ENCODE peak calls at places on chromosome 6, in six cellular contexts. One of them, this sample, is unnamed.

GRCh38 chr6:112311950-112312547 is 35.1 kb upstream of the RFPL4B start:
- DNase-seq in upper lobe of right lung: no peak
- DNase-seq in A549: peak; percentile 7
- DNase-seq in BE2C: no peak
- DNase-seq in psoas muscle: no peak
- DNase-seq in Peyer's patch: no peak
- DNase-seq in this sample: no peak

GRCh38 chr6:42104095-42104806 is 38.2 kb downstream of the C6orf132 start:
- DNase-seq in upper lobe of right lung: peak; percentile 93
- DNase-seq in A549: no peak
- DNase-seq in BE2C: no peak
- DNase-seq in psoas muscle: peak; percentile 76
- DNase-seq in Peyer's patch: peak; percentile 87
- DNase-seq in this sample: peak; percentile 78

GRCh38 chr6:143579703-143580102 is 68.2 kb upstream of the FUCA2 start:
- DNase-seq in upper lobe of right lung: no peak
- DNase-seq in A549: no peak
- DNase-seq in BE2C: peak; percentile 39
- DNase-seq in psoas muscle: peak; percentile 66
- DNase-seq in Peyer's patch: no peak
- DNase-seq in this sample: no peak

GRCh38 chr6:150072201-150072600 is 3.3 kb upstream of the ULBP3 start:
- DNase-seq in upper lobe of right lung: peak; percentile 94
- DNase-seq in A549: peak; percentile 87
- DNase-seq in BE2C: peak; percentile 40
- DNase-seq in psoas muscle: peak; percentile 79
- DNase-seq in Peyer's patch: peak; percentile 94
- DNase-seq in this sample: no peak

GRCh38 chr6:145977881-145978280 is 13.7 kb upstream of the SHPRH start:
- DNase-seq in upper lobe of right lung: no peak
- DNase-seq in A549: no peak
- DNase-seq in BE2C: no peak
- DNase-seq in psoas muscle: no peak
- DNase-seq in Peyer's patch: no peak
- DNase-seq in this sample: no peak

GRCh38 chr6:71204741-71205140 is 83.9 kb upstream of the OGFRL1 start:
- DNase-seq in upper lobe of right lung: no peak
- DNase-seq in A549: no peak
- DNase-seq in BE2C: no peak
- DNase-seq in psoas muscle: no peak
- DNase-seq in Peyer's patch: no peak
- DNase-seq in this sample: no peak

GRCh38 chr6:113089056-113089455 is 741.9 kb downstream of the RFPL4B start:
- DNase-seq in upper lobe of right lung: no peak
- DNase-seq in A549: no peak
- DNase-seq in BE2C: no peak
- DNase-seq in psoas muscle: no peak
- DNase-seq in Peyer's patch: no peak
- DNase-seq in this sample: no peak

GRCh38 chr6:109458774-109459531 is 3.4 kb upstream of the MICAL1 start:
- DNase-seq in upper lobe of right lung: no peak
- DNase-seq in A549: no peak
- DNase-seq in BE2C: no peak
- DNase-seq in psoas muscle: no peak
- DNase-seq in Peyer's patch: peak; percentile 61
- DNase-seq in this sample: no peak

GRCh38 chr6:100633096-100633766 is 168.5 kb upstream of the SIM1 start:
- DNase-seq in upper lobe of right lung: no peak
- DNase-seq in A549: peak; percentile 16
- DNase-seq in BE2C: no peak
- DNase-seq in psoas muscle: no peak
- DNase-seq in Peyer's patch: no peak
- DNase-seq in this sample: no peak

GRCh38 chr6:69942485-69942884 is 76.1 kb downstream of the COL19A1 start:
- DNase-seq in upper lobe of right lung: no peak
- DNase-seq in A549: no peak
- DNase-seq in BE2C: no peak
- DNase-seq in psoas muscle: no peak
- DNase-seq in Peyer's patch: no peak
- DNase-seq in this sample: no peak

GRCh38 chr6:143961868-143962643 is 46.0 kb downstream of the PLAGL1 start:
- DNase-seq in upper lobe of right lung: no peak
- DNase-seq in A549: no peak
- DNase-seq in BE2C: no peak
- DNase-seq in psoas muscle: no peak
- DNase-seq in Peyer's patch: no peak
- DNase-seq in this sample: no peak

GRCh38 chr6:70398783-70399730 is 14.3 kb upstream of the FAM135A start:
- DNase-seq in upper lobe of right lung: peak; percentile 67
- DNase-seq in A549: peak; percentile 68
- DNase-seq in BE2C: no peak
- DNase-seq in psoas muscle: no peak
- DNase-seq in Peyer's patch: peak; percentile 80
- DNase-seq in this sample: no peak

GRCh38 chr6:72787521-72788031 is 165.7 kb downstream of the KCNQ5 start:
- DNase-seq in upper lobe of right lung: no peak
- DNase-seq in A549: peak; percentile 7
- DNase-seq in BE2C: peak; percentile 39
- DNase-seq in psoas muscle: peak; percentile 18
- DNase-seq in Peyer's patch: no peak
- DNase-seq in this sample: no peak

GRCh38 chr6:4350571-4351505 is 215.5 kb upstream of the ECI2 start:
- DNase-seq in upper lobe of right lung: no peak
- DNase-seq in A549: no peak
- DNase-seq in BE2C: no peak
- DNase-seq in psoas muscle: no peak
- DNase-seq in Peyer's patch: no peak
- DNase-seq in this sample: no peak

GRCh38 chr6:126657556-126658129 is 317.7 kb downstream of the CENPW start:
- DNase-seq in upper lobe of right lung: no peak
- DNase-seq in A549: peak; percentile 4
- DNase-seq in BE2C: peak; percentile 48
- DNase-seq in psoas muscle: no peak
- DNase-seq in Peyer's patch: no peak
- DNase-seq in this sample: peak; percentile 18

GRCh38 chr6:126228001-126228791 is 111.7 kb upstream of the CENPW start:
- DNase-seq in upper lobe of right lung: no peak
- DNase-seq in A549: no peak
- DNase-seq in BE2C: peak; percentile 79
- DNase-seq in psoas muscle: no peak
- DNase-seq in Peyer's patch: no peak
- DNase-seq in this sample: no peak

DNA sequence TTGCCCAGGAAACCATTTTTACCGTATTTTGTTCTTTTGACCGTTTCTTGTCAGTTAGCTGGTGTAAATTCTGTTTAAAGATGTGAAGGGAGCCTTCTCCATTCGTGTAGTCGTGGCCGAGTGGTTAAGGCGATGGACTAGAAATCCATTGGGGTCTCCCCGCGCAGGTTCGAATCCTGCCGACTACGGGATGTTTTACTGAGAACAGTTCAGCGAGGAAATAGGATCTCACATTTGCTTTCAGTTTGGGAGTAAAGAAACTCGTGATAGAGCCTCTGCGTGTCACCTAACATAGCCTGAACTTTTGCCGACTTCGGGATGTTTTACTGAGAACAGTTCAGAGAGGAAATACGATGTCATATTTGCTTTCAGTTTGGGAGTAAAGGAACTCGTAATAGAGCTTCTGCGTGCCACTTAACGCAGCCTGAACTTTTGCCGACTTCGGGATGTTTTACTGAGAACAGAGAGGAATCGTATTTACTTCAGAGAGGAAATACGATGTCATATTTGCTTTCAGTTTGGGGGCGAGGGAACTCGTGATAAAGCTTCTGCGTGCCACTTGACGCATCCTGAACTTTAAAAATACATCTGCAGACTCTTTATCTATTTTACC is 5.9 kb upstream of the ZNF184 start:
- DNase-seq in upper lobe of right lung: peak; percentile 92
- DNase-seq in A549: peak; percentile 66
- DNase-seq in BE2C: peak; percentile 82
- DNase-seq in psoas muscle: peak; percentile 86
- DNase-seq in Peyer's patch: peak; percentile 96
- DNase-seq in this sample: peak; percentile 73
- TF ChIP-seq CTCF in upper lobe of right lung: no peak
- TF ChIP-seq CTCF in A549: no peak
- TF ChIP-seq CTCF in BE2C: no peak
- TF ChIP-seq CTCF in psoas muscle: no peak
- TF ChIP-seq CTCF in Peyer's patch: no peak
- TF ChIP-seq CTCF in this sample: no peak

GRCh38 chr6:170292111-170292777 is 1.4 kb upstream of the DLL1 start:
- DNase-seq in upper lobe of right lung: no peak
- DNase-seq in A549: no peak
- DNase-seq in BE2C: no peak
- DNase-seq in psoas muscle: no peak
- DNase-seq in Peyer's patch: peak; percentile 52
- DNase-seq in this sample: no peak

GRCh38 chr6:170293411-170293844 is 2.5 kb upstream of the DLL1 start:
- DNase-seq in upper lobe of right lung: no peak
- DNase-seq in A549: no peak
- DNase-seq in BE2C: no peak
- DNase-seq in psoas muscle: no peak
- DNase-seq in Peyer's patch: no peak
- DNase-seq in this sample: no peak

GRCh38 chr6:170293881-170294755 is 3.2 kb upstream of the DLL1 start:
- DNase-seq in upper lobe of right lung: no peak
- DNase-seq in A549: no peak
- DNase-seq in BE2C: no peak
- DNase-seq in psoas muscle: no peak
- DNase-seq in Peyer's patch: no peak
- DNase-seq in this sample: no peak

GRCh38 chr6:170291271-170292110 is 613 bp upstream of the DLL1 start:
- DNase-seq in upper lobe of right lung: peak; percentile 79
- DNase-seq in A549: no peak
- DNase-seq in BE2C: peak; percentile 64
- DNase-seq in psoas muscle: peak; percentile 69
- DNase-seq in Peyer's patch: peak; percentile 87
- DNase-seq in this sample: peak; percentile 69

DNA sequence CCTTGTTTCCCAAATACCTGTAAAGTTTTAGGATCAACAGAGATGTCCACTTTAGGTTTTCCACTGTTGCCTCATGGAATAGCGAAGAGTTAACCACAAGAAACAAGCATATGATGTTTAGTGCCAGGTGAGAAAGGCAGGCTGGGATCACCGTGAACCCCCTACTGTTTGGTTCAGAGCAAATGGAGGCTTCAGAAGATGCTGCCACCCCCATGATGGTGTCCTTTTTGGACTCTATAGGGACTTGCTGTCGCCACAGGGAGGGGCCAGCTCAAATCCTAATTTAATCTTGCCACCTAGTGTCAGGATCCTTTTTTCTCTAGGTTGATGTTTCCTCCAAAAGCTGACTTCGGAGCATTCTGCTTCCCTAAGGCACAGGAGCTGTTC is 1.9 kb upstream of the DLL1 start:
- DNase-seq in upper lobe of right lung: no peak
- DNase-seq in A549: peak; percentile 38
- DNase-seq in BE2C: no peak
- DNase-seq in psoas muscle: no peak
- DNase-seq in Peyer's patch: no peak
- DNase-seq in this sample: no peak
- TF ChIP-seq CTCF in upper lobe of right lung: peak; percentile 17
- TF ChIP-seq CTCF in A549: peak; percentile 29
- TF ChIP-seq CTCF in BE2C: peak; percentile 15
- TF ChIP-seq CTCF in psoas muscle: peak; percentile 22
- TF ChIP-seq CTCF in Peyer's patch: peak; percentile 12
- TF ChIP-seq CTCF in this sample: no peak

DNA sequence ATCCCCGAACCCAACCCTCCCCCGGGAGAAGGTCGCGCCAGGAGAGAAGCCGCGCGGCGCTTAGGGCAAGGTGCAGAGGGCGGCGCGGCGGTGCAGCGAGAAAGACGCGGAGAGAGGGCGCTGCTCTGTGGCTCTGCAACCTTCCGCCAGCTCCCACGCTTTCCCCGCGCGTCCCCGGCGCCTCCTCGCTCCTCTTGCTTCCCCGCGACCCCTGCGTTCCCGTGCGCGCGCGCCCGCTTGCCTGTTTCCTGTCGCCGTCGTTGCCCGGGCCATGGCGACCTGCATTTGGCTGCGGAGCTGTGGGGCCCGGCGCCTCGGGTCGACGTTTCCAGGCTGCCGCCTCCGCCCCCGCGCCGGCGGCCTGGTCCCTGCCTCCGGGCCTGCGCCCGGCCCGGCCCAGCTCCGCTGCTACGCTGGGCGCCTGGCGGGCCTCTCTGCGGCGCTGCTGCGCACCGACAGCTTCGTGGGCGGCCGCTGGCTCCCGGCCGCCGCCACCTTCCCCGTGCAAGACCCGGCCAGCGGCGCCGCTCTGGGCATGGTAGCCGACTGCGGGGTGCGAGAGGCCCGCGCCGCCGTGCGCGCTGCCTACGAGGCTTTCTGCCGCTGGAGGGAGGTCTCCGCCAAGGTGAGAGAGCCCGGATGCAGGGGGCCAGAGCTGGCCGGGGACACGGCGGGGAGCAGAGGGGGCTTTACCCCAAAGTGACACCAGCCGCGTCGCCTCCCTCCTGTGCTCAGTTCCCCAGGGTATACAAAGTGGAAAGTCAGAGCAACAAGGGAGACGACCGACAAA is at the start of gene ALDH5A1:
- DNase-seq in upper lobe of right lung: peak; percentile 90
- DNase-seq in A549: peak; percentile 48
- DNase-seq in BE2C: peak; percentile 77
- DNase-seq in psoas muscle: peak; percentile 77
- DNase-seq in Peyer's patch: peak; percentile 90
- DNase-seq in this sample: peak; percentile 68
- TF ChIP-seq CTCF in upper lobe of right lung: peak; percentile 25
- TF ChIP-seq CTCF in A549: peak; percentile 27
- TF ChIP-seq CTCF in BE2C: peak; percentile 27
- TF ChIP-seq CTCF in psoas muscle: peak; percentile 21
- TF ChIP-seq CTCF in Peyer's patch: peak; percentile 11
- TF ChIP-seq CTCF in this sample: no peak

DNA sequence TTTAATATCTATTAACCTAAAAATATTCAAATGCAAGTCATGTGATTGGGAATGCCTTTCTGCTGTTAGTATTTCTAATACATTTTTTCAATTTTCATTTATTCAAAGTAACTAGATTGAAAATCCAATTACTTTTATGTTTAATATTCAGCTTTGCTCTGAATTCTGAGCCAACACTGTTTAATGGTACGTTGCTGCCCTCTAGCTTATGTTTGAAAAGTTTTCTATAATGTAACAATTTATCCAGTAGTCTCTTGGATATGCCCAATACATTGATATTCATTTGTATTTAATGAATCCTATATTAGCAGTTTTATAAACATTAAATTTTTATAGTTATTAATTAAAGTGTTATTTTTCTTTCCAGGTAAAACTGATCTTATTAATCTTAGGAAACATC is 47.4 kb downstream of the LGSN start:
- DNase-seq in upper lobe of right lung: no peak
- DNase-seq in A549: no peak
- DNase-seq in BE2C: no peak
- DNase-seq in psoas muscle: no peak
- DNase-seq in Peyer's patch: no peak
- DNase-seq in this sample: no peak
- TF ChIP-seq CTCF in upper lobe of right lung: peak; percentile 38
- TF ChIP-seq CTCF in A549: peak; percentile 42
- TF ChIP-seq CTCF in BE2C: peak; percentile 37
- TF ChIP-seq CTCF in psoas muscle: peak; percentile 12
- TF ChIP-seq CTCF in Peyer's patch: peak; percentile 14
- TF ChIP-seq CTCF in this sample: no peak

This sample was measured in endothelial cell.